ENCODE peak calls at places on chromosome 16, in six cellular contexts. Y, R, A, B, F and G are unnamed samples.

GRCh38 chr16:11361751-11362742 is 16.8 kb downstream of the RMI2 start:
- DNase-seq in F (no peak), R (no peak), B (peak), A (no peak), Y (no peak), G (peak)

GRCh38 chr16:17194190-17194780 is 276.5 kb downstream of the XYLT1 start:
- DNase-seq in A (peak), B (peak), R (peak), F (no peak), Y (peak), G (peak)

GRCh38 chr16:72558501-72558900 is 386.5 kb upstream of the PMFBP1 start:
- DNase-seq in F (no peak), R (no peak), A (no peak), B (no peak), Y (no peak), G (no peak)

GRCh38 chr16:11635127-11635652 is 33.1 kb upstream of the SNN start:
- DNase-seq in B (no peak), R (no peak), A (no peak), Y (no peak), F (no peak), G (no peak)

GRCh38 chr16:70684146-70685060 is 1.4 kb downstream of the MTSS2 start:
- DNase-seq in A (no peak), B (no peak), F (no peak), Y (no peak), R (no peak), G (no peak)

GRCh38 chr16:58222532-58223316 is 24.8 kb upstream of the CSNK2A2 start:
- DNase-seq in A (no peak), R (peak), F (peak), Y (no peak), B (peak), G (no peak)

GRCh38 chr16:63618896-63619295 is 1503.0 kb downstream of the CDH11 start:
- DNase-seq in F (no peak), B (no peak), A (no peak), Y (no peak), R (no peak), G (no peak)

GRCh38 chr16:55152875-55153390 is 171.1 kb upstream of the IRX6 start:
- DNase-seq in A (no peak), F (no peak), Y (no peak), B (no peak), R (no peak), G (no peak)

GRCh38 chr16:62068747-62069146 is 32.5 kb upstream of the CDH8 start:
- DNase-seq in F (peak), Y (no peak), B (no peak), R (peak), A (no peak), G (peak)
- TF ChIP-seq CTCF in F (no peak), Y (no peak), B (no peak), R (peak), A (no peak), G (no peak)

GRCh38 chr16:50354629-50355456 is 13.9 kb downstream of the BRD7 start:
- DNase-seq in F (no peak), Y (no peak), A (no peak), B (peak), R (peak), G (no peak)
- TF ChIP-seq CTCF in F (peak), Y (peak), A (peak), B (peak), R (peak), G (peak)

GRCh38 chr16:65453646-65454045 is 331.8 kb upstream of the CDH11 start:
- DNase-seq in F (no peak), Y (no peak), A (no peak), R (no peak), B (no peak), G (no peak)

DNA sequence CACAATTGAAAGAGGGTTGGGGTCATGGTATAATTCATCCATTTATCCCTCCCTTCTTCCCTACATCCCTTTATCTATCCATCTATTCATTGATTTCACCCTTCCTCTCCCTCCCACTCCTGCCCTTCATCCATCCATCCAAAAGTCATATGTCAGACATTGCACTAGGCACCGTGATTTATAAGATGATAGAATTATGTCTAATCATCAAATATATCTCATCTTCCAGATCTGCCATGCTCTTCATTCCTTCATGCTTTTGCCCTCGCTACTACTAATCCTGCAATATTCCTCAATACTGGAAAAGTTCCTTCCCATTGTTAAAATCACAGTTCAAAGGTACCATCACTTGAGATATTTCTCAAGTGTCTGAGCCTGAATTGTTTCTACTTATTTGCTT is 335.2 kb upstream of the CDH11 start:
- DNase-seq in Y (no peak), F (no peak), A (no peak), B (no peak), R (no peak), G (no peak)
- TF ChIP-seq CTCF in Y (no peak), F (no peak), A (no peak), B (no peak), R (no peak), G (no peak)

DNA sequence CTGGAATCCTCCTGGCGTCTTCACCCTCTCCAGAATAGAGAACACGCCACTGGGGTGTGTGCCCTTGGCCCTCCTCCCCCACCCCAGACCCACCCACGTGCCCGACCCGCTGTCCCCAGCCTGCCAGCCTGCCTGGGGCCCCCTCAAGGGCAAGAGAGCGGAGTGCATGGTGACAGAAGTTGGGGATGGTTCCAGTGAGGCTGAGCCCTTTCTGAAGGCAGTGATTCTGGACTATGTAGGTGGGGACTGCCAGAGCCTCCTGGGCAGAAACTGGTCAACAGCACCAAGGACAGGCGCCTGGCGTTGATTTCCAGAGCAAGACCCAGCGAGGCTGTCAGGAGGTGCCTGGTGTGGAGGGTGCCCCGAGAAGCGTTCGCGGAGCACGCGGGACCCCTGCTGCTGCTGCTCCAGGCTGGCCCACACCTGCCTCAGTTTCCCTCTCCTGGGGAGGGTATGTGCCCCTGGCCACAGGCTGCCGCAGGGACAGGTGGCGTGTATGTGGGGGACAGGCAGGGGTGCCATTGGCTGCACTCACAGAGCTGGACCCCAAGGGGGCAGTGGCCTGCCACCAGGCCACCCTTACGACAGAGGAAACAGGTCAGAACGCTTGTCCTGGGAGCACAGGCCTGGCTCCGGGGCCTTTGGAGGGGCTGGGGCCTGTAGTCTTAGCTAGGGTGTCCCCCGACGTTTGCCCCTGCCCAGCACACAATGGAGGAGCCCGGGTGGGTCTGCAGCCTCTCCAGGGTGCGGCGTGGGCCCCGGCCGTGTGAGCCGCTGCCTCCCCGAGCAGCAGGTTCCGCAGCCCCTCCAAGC is 1.2 kb downstream of the SSTR5 start:
- DNase-seq in B (no peak), Y (no peak), A (no peak), F (no peak), R (no peak), G (no peak)
- TF ChIP-seq CTCF in B (no peak), Y (no peak), A (no peak), F (peak), R (peak), G (no peak)

GRCh38 chr16:14338236-14338635 is 267.1 kb downstream of the MRTFB start:
- DNase-seq in B (no peak), A (no peak), F (no peak), R (no peak), Y (no peak), G (no peak)
- TF ChIP-seq CTCF in B (no peak), A (no peak), F (no peak), R (no peak), Y (no peak), G (no peak)

GRCh38 chr16:85552980-85553435 is 60.1 kb upstream of the GSE1 start:
- DNase-seq in B (no peak), Y (no peak), R (no peak), A (no peak), F (no peak), G (no peak)

GRCh38 chr16:85548375-85548774 is 64.7 kb upstream of the GSE1 start:
- DNase-seq in A (no peak), Y (no peak), B (no peak), F (no peak), R (no peak), G (no peak)

GRCh38 chr16:85549766-85550421 is 63.2 kb upstream of the GSE1 start:
- DNase-seq in B (no peak), F (no peak), Y (no peak), R (no peak), A (no peak), G (no peak)

GRCh38 chr16:85551319-85551978 is 61.7 kb upstream of the GSE1 start:
- DNase-seq in F (no peak), B (no peak), A (no peak), R (no peak), Y (no peak), G (no peak)

DNA sequence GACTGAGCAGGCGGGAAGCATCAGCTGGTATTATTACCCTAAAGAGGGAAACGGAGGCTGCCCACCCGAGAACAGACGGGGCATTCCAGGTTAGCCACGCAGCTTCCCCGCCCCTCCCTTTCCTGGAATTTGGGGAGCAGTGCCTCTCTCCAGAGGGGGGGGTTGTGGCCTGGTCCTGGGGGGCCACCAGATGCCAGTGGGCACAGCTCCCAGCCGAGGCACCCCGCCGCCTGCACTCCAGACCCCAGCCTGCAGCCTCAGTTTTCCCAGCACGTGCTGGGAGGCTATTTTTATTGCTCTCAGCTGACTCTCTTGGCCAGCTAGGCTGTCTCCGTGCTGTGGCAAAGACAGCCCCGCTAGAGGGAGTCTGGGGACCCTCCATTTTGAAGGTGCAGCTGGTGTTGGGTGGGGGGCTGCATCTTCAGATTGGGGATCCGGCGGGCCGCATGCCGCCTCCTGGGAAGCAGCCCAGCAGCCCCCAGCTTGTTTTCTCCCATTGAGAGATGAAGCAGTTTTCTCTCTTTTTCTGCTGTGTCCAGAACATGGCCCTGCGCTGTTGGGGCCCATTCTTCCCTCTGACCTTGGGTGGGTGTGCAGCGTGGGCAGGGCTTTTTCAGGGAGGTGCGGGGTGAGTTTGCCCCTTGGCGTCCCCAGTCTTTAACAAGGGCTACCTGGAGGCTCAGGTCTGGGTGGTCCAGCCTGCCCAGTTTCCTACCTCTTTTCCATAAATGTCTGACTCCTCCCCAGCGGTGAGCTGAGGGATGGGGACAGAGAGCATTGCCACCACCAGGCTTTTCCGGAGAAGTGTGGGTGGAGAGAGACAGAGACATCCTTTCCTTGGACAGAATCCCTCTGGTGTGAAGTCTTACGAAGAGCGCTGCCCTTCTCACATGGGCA is 62.5 kb upstream of the GSE1 start:
- DNase-seq in A (no peak), Y (no peak), R (no peak), F (no peak), B (peak), G (no peak)
- TF ChIP-seq CTCF in A (no peak), Y (no peak), R (peak), F (no peak), B (peak), G (no peak)

GRCh38 chr16:65737831-65738230 is 616.0 kb upstream of the CDH11 start:
- DNase-seq in B (no peak), A (no peak), Y (no peak), F (no peak), R (no peak), G (no peak)
- TF ChIP-seq CTCF in B (no peak), A (no peak), Y (no peak), F (no peak), R (no peak), G (no peak)

DNA sequence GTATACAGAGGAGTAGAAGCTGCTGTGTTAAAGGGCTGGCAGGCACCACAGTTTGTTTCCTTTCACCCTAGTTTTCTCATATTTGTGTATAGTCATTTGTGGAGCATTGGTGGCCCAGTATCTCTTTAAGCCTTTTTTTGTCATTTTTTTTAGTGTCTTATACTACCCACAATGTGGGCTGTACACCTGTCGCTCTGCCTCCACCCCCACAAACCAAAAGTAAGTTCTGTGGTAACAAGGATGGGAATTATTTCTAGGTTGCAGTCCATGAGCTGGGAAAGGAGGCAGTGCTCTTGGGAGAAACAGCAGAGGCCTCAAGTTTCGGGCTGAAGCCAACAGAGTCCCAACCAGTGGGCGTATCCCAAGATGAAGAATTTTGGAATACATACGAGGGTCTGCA is 6.2 kb downstream of the ZNF75A start:
- DNase-seq in F (no peak), A (no peak), R (no peak), B (no peak), Y (no peak), G (no peak)
- TF ChIP-seq CTCF in F (no peak), A (no peak), R (no peak), B (no peak), Y (no peak), G (no peak)

DNA sequence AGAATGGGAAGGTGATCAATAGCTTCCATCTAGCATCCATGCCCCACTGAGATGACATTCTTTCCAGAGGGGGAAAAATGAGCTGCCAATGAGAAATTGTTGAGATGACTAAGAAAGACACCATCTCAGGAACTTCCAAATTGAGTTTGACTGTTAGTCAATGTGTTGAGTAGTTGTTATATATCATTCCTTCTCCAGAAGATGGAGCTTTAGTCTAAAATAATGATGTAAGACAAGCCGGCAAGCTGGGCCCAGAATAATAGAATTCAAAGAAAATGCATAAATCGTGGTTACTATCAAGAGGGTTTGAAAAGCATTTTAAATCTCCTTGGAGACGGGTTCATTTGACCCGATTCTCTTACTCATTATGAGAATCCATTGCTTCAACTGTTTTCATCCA is 71.0 kb upstream of the ATF7IP2 start:
- DNase-seq in B (no peak), R (peak), A (no peak), F (peak), Y (no peak), G (no peak)
- TF ChIP-seq CTCF in B (no peak), R (no peak), A (no peak), F (peak), Y (no peak), G (peak)

GRCh38 chr16:78705694-78706093 is 606.2 kb downstream of the WWOX start:
- DNase-seq in Y (no peak), A (no peak), R (peak), F (peak), B (peak), G (peak)
- TF ChIP-seq CTCF in Y (peak), A (peak), R (peak), F (peak), B (no peak), G (peak)